ENCODE peak calls at places on chromosomes 1 and 21, in nine cellular contexts. One of them, this sample, is unnamed.

GRCh38 chr1:110250018-110250417 is 39.9 kb downstream of the KCNC4 start:
- DNase-seq in mesendoderm: no peak
- DNase-seq in hepatic stellate cell: no peak
- DNase-seq in psoas muscle: no peak
- DNase-seq in EL: no peak
- DNase-seq in nephron progenitor cell: no peak
- DNase-seq in amniotic stem cell: no peak
- DNase-seq in heart right ventricle: no peak
- DNase-seq in Jurkat, Clone E6-1: no peak
- DNase-seq in this sample: no peak

GRCh38 chr1:209648931-209649776 is 3.1 kb downstream of the LAMB3 start:
- DNase-seq in EL: peak; percentile 92
- DNase-seq in Jurkat, Clone E6-1: no peak
- DNase-seq in heart right ventricle: no peak
- DNase-seq in nephron progenitor cell: no peak
- DNase-seq in amniotic stem cell: peak; percentile 62
- DNase-seq in psoas muscle: no peak
- DNase-seq in hepatic stellate cell: peak; percentile 66
- DNase-seq in mesendoderm: no peak
- DNase-seq in this sample: peak; percentile 88

GRCh38 chr21:38806153-38806941 is 618 bp downstream of the ETS2 start:
- DNase-seq in mesendoderm: no peak
- DNase-seq in nephron progenitor cell: peak; percentile 70
- DNase-seq in Jurkat, Clone E6-1: no peak
- DNase-seq in hepatic stellate cell: peak; percentile 31
- DNase-seq in heart right ventricle: peak; percentile 54
- DNase-seq in amniotic stem cell: no peak
- DNase-seq in EL: peak; percentile 25
- DNase-seq in psoas muscle: peak; percentile 50
- DNase-seq in this sample: no peak

GRCh38 chr1:199218065-199218464 is 579.2 kb downstream of the PTPRC start:
- DNase-seq in psoas muscle: no peak
- DNase-seq in heart right ventricle: no peak
- DNase-seq in hepatic stellate cell: no peak
- DNase-seq in nephron progenitor cell: no peak
- DNase-seq in Jurkat, Clone E6-1: peak; percentile 95
- DNase-seq in amniotic stem cell: no peak
- DNase-seq in EL: no peak
- DNase-seq in mesendoderm: peak; percentile 48
- DNase-seq in this sample: no peak

GRCh38 chr1:181179980-181180964 is 91.8 kb downstream of the IER5 start:
- DNase-seq in psoas muscle: peak; percentile 51
- DNase-seq in hepatic stellate cell: peak; percentile 42
- DNase-seq in nephron progenitor cell: peak; percentile 28
- DNase-seq in Jurkat, Clone E6-1: peak; percentile 40
- DNase-seq in heart right ventricle: peak; percentile 58
- DNase-seq in EL: peak; percentile 17
- DNase-seq in amniotic stem cell: no peak
- DNase-seq in mesendoderm: peak; percentile 90
- DNase-seq in this sample: peak; percentile 62

GRCh38 chr21:44365251-44365966 is 12.0 kb downstream of the TRPM2 start:
- DNase-seq in nephron progenitor cell: no peak
- DNase-seq in psoas muscle: no peak
- DNase-seq in amniotic stem cell: no peak
- DNase-seq in heart right ventricle: no peak
- DNase-seq in Jurkat, Clone E6-1: no peak
- DNase-seq in hepatic stellate cell: no peak
- DNase-seq in EL: no peak
- DNase-seq in mesendoderm: no peak
- DNase-seq in this sample: no peak

GRCh38 chr21:32410916-32411315 is 1.6 kb upstream of the EVA1C start:
- DNase-seq in Jurkat, Clone E6-1: no peak
- DNase-seq in mesendoderm: no peak
- DNase-seq in nephron progenitor cell: no peak
- DNase-seq in EL: no peak
- DNase-seq in amniotic stem cell: no peak
- DNase-seq in heart right ventricle: no peak
- DNase-seq in hepatic stellate cell: no peak
- DNase-seq in psoas muscle: no peak
- DNase-seq in this sample: no peak

GRCh38 chr1:201406831-201407406 is 7.8 kb upstream of the LAD1 start:
- DNase-seq in Jurkat, Clone E6-1: no peak
- DNase-seq in mesendoderm: no peak
- DNase-seq in hepatic stellate cell: no peak
- DNase-seq in amniotic stem cell: no peak
- DNase-seq in nephron progenitor cell: no peak
- DNase-seq in psoas muscle: no peak
- DNase-seq in EL: no peak
- DNase-seq in heart right ventricle: no peak
- DNase-seq in this sample: no peak

GRCh38 chr1:162235261-162235780 is 141.3 kb downstream of the SPATA46 start:
- DNase-seq in psoas muscle: no peak
- DNase-seq in amniotic stem cell: no peak
- DNase-seq in heart right ventricle: no peak
- DNase-seq in nephron progenitor cell: peak; percentile 47
- DNase-seq in EL: peak; percentile 83
- DNase-seq in mesendoderm: no peak
- DNase-seq in Jurkat, Clone E6-1: no peak
- DNase-seq in hepatic stellate cell: no peak
- DNase-seq in this sample: peak; percentile 59

GRCh38 chr1:23908453-23909341 is 4.5 kb downstream of the CNR2 start:
- DNase-seq in mesendoderm: no peak
- DNase-seq in nephron progenitor cell: no peak
- DNase-seq in hepatic stellate cell: no peak
- DNase-seq in EL: no peak
- DNase-seq in amniotic stem cell: no peak
- DNase-seq in heart right ventricle: no peak
- DNase-seq in psoas muscle: no peak
- DNase-seq in Jurkat, Clone E6-1: peak; percentile 62
- DNase-seq in this sample: no peak

GRCh38 chr1:2415801-2416208 is 3.4 kb upstream of the PEX10 start:
- DNase-seq in heart right ventricle: peak; percentile 23
- DNase-seq in mesendoderm: no peak
- DNase-seq in hepatic stellate cell: no peak
- DNase-seq in nephron progenitor cell: no peak
- DNase-seq in Jurkat, Clone E6-1: peak; percentile 48
- DNase-seq in amniotic stem cell: no peak
- DNase-seq in EL: no peak
- DNase-seq in psoas muscle: no peak
- DNase-seq in this sample: no peak

GRCh38 chr1:54398963-54399528 is 7.1 kb downstream of the SSBP3 start:
- DNase-seq in nephron progenitor cell: no peak
- DNase-seq in EL: no peak
- DNase-seq in mesendoderm: no peak
- DNase-seq in Jurkat, Clone E6-1: no peak
- DNase-seq in heart right ventricle: no peak
- DNase-seq in hepatic stellate cell: no peak
- DNase-seq in amniotic stem cell: no peak
- DNase-seq in psoas muscle: no peak
- DNase-seq in this sample: no peak

GRCh38 chr1:214164157-214164556 is 116.8 kb upstream of the SMYD2 start:
- DNase-seq in mesendoderm: no peak
- DNase-seq in EL: no peak
- DNase-seq in Jurkat, Clone E6-1: no peak
- DNase-seq in nephron progenitor cell: no peak
- DNase-seq in psoas muscle: no peak
- DNase-seq in heart right ventricle: no peak
- DNase-seq in amniotic stem cell: no peak
- DNase-seq in hepatic stellate cell: no peak
- DNase-seq in this sample: no peak

GRCh38 chr1:151570819-151571218 is 30.7 kb downstream of the TUFT1 start:
- DNase-seq in mesendoderm: no peak
- DNase-seq in heart right ventricle: no peak
- DNase-seq in EL: no peak
- DNase-seq in amniotic stem cell: no peak
- DNase-seq in hepatic stellate cell: no peak
- DNase-seq in psoas muscle: no peak
- DNase-seq in nephron progenitor cell: no peak
- DNase-seq in Jurkat, Clone E6-1: no peak
- DNase-seq in this sample: no peak

GRCh38 chr1:193283026-193283425 is 96.6 kb upstream of the B3GALT2 start:
- DNase-seq in mesendoderm: peak; percentile 79
- DNase-seq in hepatic stellate cell: peak; percentile 11
- DNase-seq in nephron progenitor cell: no peak
- DNase-seq in heart right ventricle: no peak
- DNase-seq in amniotic stem cell: no peak
- DNase-seq in psoas muscle: no peak
- DNase-seq in EL: peak; percentile 62
- DNase-seq in Jurkat, Clone E6-1: no peak
- DNase-seq in this sample: no peak

GRCh38 chr1:72724951-72725863 is 442.9 kb upstream of the NEGR1 start:
- DNase-seq in psoas muscle: no peak
- DNase-seq in amniotic stem cell: no peak
- DNase-seq in EL: no peak
- DNase-seq in heart right ventricle: no peak
- DNase-seq in hepatic stellate cell: no peak
- DNase-seq in mesendoderm: peak; percentile 80
- DNase-seq in Jurkat, Clone E6-1: no peak
- DNase-seq in nephron progenitor cell: peak; percentile 26
- DNase-seq in this sample: no peak

GRCh38 chr1:40664791-40665190 is 691 bp downstream of the RIMS3 start:
- DNase-seq in hepatic stellate cell: no peak
- DNase-seq in heart right ventricle: no peak
- DNase-seq in nephron progenitor cell: no peak
- DNase-seq in mesendoderm: no peak
- DNase-seq in amniotic stem cell: no peak
- DNase-seq in EL: no peak
- DNase-seq in Jurkat, Clone E6-1: no peak
- DNase-seq in psoas muscle: no peak
- DNase-seq in this sample: no peak

GRCh38 chr1:226121587-226122400 is 59.3 kb downstream of the H3-3A start:
- DNase-seq in nephron progenitor cell: peak; percentile 85
- DNase-seq in EL: peak; percentile 55
- DNase-seq in mesendoderm: peak; percentile 87
- DNase-seq in amniotic stem cell: no peak
- DNase-seq in hepatic stellate cell: peak; percentile 89
- DNase-seq in Jurkat, Clone E6-1: peak; percentile 56
- DNase-seq in psoas muscle: peak; percentile 69
- DNase-seq in heart right ventricle: peak; percentile 75
- DNase-seq in this sample: no peak

GRCh38 chr1:182720465-182720864 is 36.1 kb upstream of the RGS8 start:
- DNase-seq in psoas muscle: no peak
- DNase-seq in amniotic stem cell: no peak
- DNase-seq in Jurkat, Clone E6-1: no peak
- DNase-seq in hepatic stellate cell: no peak
- DNase-seq in nephron progenitor cell: no peak
- DNase-seq in mesendoderm: peak; percentile 74
- DNase-seq in EL: no peak
- DNase-seq in heart right ventricle: no peak
- DNase-seq in this sample: no peak

GRCh38 chr1:73914994-73915393 is 283.0 kb downstream of the LRRIQ3 start:
- DNase-seq in amniotic stem cell: no peak
- DNase-seq in mesendoderm: no peak
- DNase-seq in hepatic stellate cell: no peak
- DNase-seq in nephron progenitor cell: no peak
- DNase-seq in EL: no peak
- DNase-seq in psoas muscle: no peak
- DNase-seq in heart right ventricle: no peak
- DNase-seq in Jurkat, Clone E6-1: no peak
- DNase-seq in this sample: no peak

GRCh38 chr1:1114431-1114830 is 1.5 kb downstream of the C1orf159 start:
- DNase-seq in EL: no peak
- DNase-seq in mesendoderm: no peak
- DNase-seq in hepatic stellate cell: no peak
- DNase-seq in psoas muscle: no peak
- DNase-seq in Jurkat, Clone E6-1: no peak
- DNase-seq in amniotic stem cell: no peak
- DNase-seq in heart right ventricle: no peak
- DNase-seq in nephron progenitor cell: no peak
- DNase-seq in this sample: no peak

GRCh38 chr1:113192242-113192641 is 119.2 kb downstream of the LRIG2 start:
- DNase-seq in amniotic stem cell: no peak
- DNase-seq in Jurkat, Clone E6-1: no peak
- DNase-seq in EL: no peak
- DNase-seq in nephron progenitor cell: no peak
- DNase-seq in heart right ventricle: no peak
- DNase-seq in psoas muscle: no peak
- DNase-seq in mesendoderm: no peak
- DNase-seq in hepatic stellate cell: no peak
- DNase-seq in this sample: no peak

GRCh38 chr1:167369933-167370332 is 148.4 kb downstream of the CD247 start:
- DNase-seq in EL: no peak
- DNase-seq in mesendoderm: no peak
- DNase-seq in hepatic stellate cell: no peak
- DNase-seq in Jurkat, Clone E6-1: no peak
- DNase-seq in amniotic stem cell: no peak
- DNase-seq in psoas muscle: no peak
- DNase-seq in heart right ventricle: no peak
- DNase-seq in nephron progenitor cell: no peak
- DNase-seq in this sample: no peak

GRCh38 chr1:22817462-22817861 is 106.8 kb downstream of the EPHB2 start:
- DNase-seq in hepatic stellate cell: no peak
- DNase-seq in psoas muscle: no peak
- DNase-seq in heart right ventricle: no peak
- DNase-seq in EL: no peak
- DNase-seq in nephron progenitor cell: no peak
- DNase-seq in Jurkat, Clone E6-1: no peak
- DNase-seq in amniotic stem cell: no peak
- DNase-seq in mesendoderm: no peak
- DNase-seq in this sample: no peak

GRCh38 chr1:108897865-108898720 is 21.3 kb downstream of the GPSM2 start:
- DNase-seq in EL: peak; percentile 62
- DNase-seq in nephron progenitor cell: no peak
- DNase-seq in Jurkat, Clone E6-1: peak; percentile 66
- DNase-seq in amniotic stem cell: peak; percentile 37
- DNase-seq in heart right ventricle: no peak
- DNase-seq in psoas muscle: no peak
- DNase-seq in hepatic stellate cell: no peak
- DNase-seq in mesendoderm: peak; percentile 53
- DNase-seq in this sample: peak; percentile 62

GRCh38 chr1:33455537-33456301 is 16.7 kb upstream of the ZSCAN20 start:
- DNase-seq in nephron progenitor cell: peak; percentile 51
- DNase-seq in heart right ventricle: no peak
- DNase-seq in psoas muscle: no peak
- DNase-seq in hepatic stellate cell: peak; percentile 83
- DNase-seq in mesendoderm: peak; percentile 82
- DNase-seq in EL: peak; percentile 81
- DNase-seq in Jurkat, Clone E6-1: peak; percentile 77
- DNase-seq in amniotic stem cell: peak; percentile 60
- DNase-seq in this sample: peak; percentile 76

GRCh38 chr1:234655328-234656069 is 45.5 kb upstream of the IRF2BP2 start:
- DNase-seq in amniotic stem cell: no peak
- DNase-seq in EL: no peak
- DNase-seq in mesendoderm: peak; percentile 47
- DNase-seq in psoas muscle: no peak
- DNase-seq in hepatic stellate cell: no peak
- DNase-seq in heart right ventricle: no peak
- DNase-seq in nephron progenitor cell: no peak
- DNase-seq in Jurkat, Clone E6-1: no peak
- DNase-seq in this sample: no peak

GRCh38 chr21:32065654-32066053 is 192.8 kb downstream of the HUNK start:
- DNase-seq in mesendoderm: no peak
- DNase-seq in psoas muscle: no peak
- DNase-seq in Jurkat, Clone E6-1: no peak
- DNase-seq in heart right ventricle: no peak
- DNase-seq in nephron progenitor cell: no peak
- DNase-seq in EL: no peak
- DNase-seq in amniotic stem cell: no peak
- DNase-seq in hepatic stellate cell: no peak
- DNase-seq in this sample: no peak

GRCh38 chr1:33727310-33727709 is 136.6 kb upstream of the HMGB4 start:
- DNase-seq in mesendoderm: no peak
- DNase-seq in amniotic stem cell: no peak
- DNase-seq in EL: no peak
- DNase-seq in hepatic stellate cell: no peak
- DNase-seq in Jurkat, Clone E6-1: no peak
- DNase-seq in nephron progenitor cell: no peak
- DNase-seq in heart right ventricle: no peak
- DNase-seq in psoas muscle: no peak
- DNase-seq in this sample: no peak

GRCh38 chr21:40019076-40019475 is 151.8 kb downstream of the PCP4 start:
- DNase-seq in psoas muscle: no peak
- DNase-seq in EL: no peak
- DNase-seq in amniotic stem cell: no peak
- DNase-seq in heart right ventricle: no peak
- DNase-seq in nephron progenitor cell: no peak
- DNase-seq in hepatic stellate cell: no peak
- DNase-seq in Jurkat, Clone E6-1: no peak
- DNase-seq in mesendoderm: no peak
- DNase-seq in this sample: no peak

GRCh38 chr1:187474266-187474665 is 645.5 kb downstream of the PLA2G4A start:
- DNase-seq in heart right ventricle: no peak
- DNase-seq in EL: peak; percentile 56
- DNase-seq in nephron progenitor cell: no peak
- DNase-seq in psoas muscle: no peak
- DNase-seq in hepatic stellate cell: no peak
- DNase-seq in amniotic stem cell: peak; percentile 51
- DNase-seq in Jurkat, Clone E6-1: no peak
- DNase-seq in mesendoderm: no peak
- DNase-seq in this sample: peak; percentile 14